ENCODE peak calls at places on chromosomes 5 and 9, in eight cellular contexts. G, U, D, M, I, W, O and P are unnamed samples.

GRCh38 chr9:76718166-76718565 is 46.1 kb upstream of the PCA3 start:
- DNase-seq in G (no peak), I (no peak), D (no peak), O (no peak), U (no peak), M (no peak), W (no peak), P (no peak)

GRCh38 chr5:178467261-178468195 is 122.7 kb downstream of the COL23A1 start:
- DNase-seq in O (peak; percentile 27), W (peak; percentile 73), D (no peak), U (peak; percentile 3), M (no peak), G (peak; percentile 7), I (no peak), P (no peak)

GRCh38 chr9:15289590-15289989 is 17.4 kb downstream of the TTC39B start:
- DNase-seq in O (no peak), M (no peak), I (no peak), W (no peak), G (no peak), D (no peak), U (no peak), P (no peak)

GRCh38 chr5:151873701-151874100 is 51.0 kb downstream of the GLRA1 start:
- DNase-seq in G (no peak), O (no peak), U (no peak), D (no peak), M (no peak), I (no peak), W (no peak), P (no peak)

GRCh38 chr9:98445576-98445975 is 190.1 kb upstream of the TBC1D2 start:
- DNase-seq in D (no peak), I (no peak), M (no peak), W (no peak), O (no peak), U (no peak), G (no peak), P (no peak)

GRCh38 chr9:111970827-111971226 is 74.2 kb downstream of the UGCG start:
- DNase-seq in M (no peak), D (no peak), O (peak; percentile 68), I (no peak), G (no peak), W (no peak), U (no peak), P (no peak)

GRCh38 chr5:153670081-153670480 is 179.6 kb downstream of the GRIA1 start:
- DNase-seq in I (no peak), U (no peak), W (no peak), M (no peak), D (no peak), O (no peak), G (no peak), P (no peak)

GRCh38 chr5:115472601-115473000 is 72.0 kb downstream of the FEM1C start:
- DNase-seq in U (no peak), D (no peak), I (peak; percentile 51), W (no peak), O (no peak), M (peak; percentile 38), G (no peak), P (no peak)

GRCh38 chr5:10227396-10227795 is 22.3 kb downstream of the ATPSCKMT start:
- DNase-seq in G (peak; percentile 78), W (no peak), U (no peak), I (peak; percentile 49), M (no peak), O (peak; percentile 66), D (no peak), P (no peak)

GRCh38 chr9:35912791-35913400 is 3.6 kb downstream of the SPAAR start:
- DNase-seq in U (no peak), G (no peak), I (no peak), W (no peak), D (no peak), O (no peak), M (no peak), P (no peak)

GRCh38 chr9:127140842-127141675 is 18.6 kb upstream of the ANGPTL2 start:
- DNase-seq in D (no peak), M (no peak), W (no peak), I (no peak), O (no peak), G (no peak), U (no peak), P (no peak)

GRCh38 chr5:159182691-159183090 is 26.7 kb downstream of the RNF145 start:
- DNase-seq in U (no peak), G (no peak), W (no peak), I (peak; percentile 73), M (no peak), D (no peak), O (peak; percentile 57), P (no peak)

GRCh38 chr5:89315194-89315593 is 432.2 kb upstream of the MEF2C start:
- DNase-seq in D (no peak), U (no peak), M (no peak), O (no peak), W (no peak), I (peak; percentile 78), G (peak; percentile 48), P (no peak)